ENCODE peak calls at places on chromosome 15, in four cellular contexts. G, C, Q and P are unnamed samples.

GRCh38 chr15:99755692-99756409 is 22.6 kb upstream of the LYSMD4 start:
- DNase-seq in G (peak), Q (peak), C (peak), P (peak)

GRCh38 chr15:56989411-56989924 is 71.0 kb downstream of the TCF12 start:
- DNase-seq in G (no peak), C (no peak), Q (peak), P (no peak)

GRCh38 chr15:21261396-21261964 is 178.8 kb downstream of the POTEB3 start:
- DNase-seq in C (no peak), Q (no peak), G (no peak), P (no peak)

GRCh38 chr15:26260517-26261133 is 397.5 kb upstream of the ATP10A start:
- DNase-seq in G (peak), Q (peak), C (no peak), P (peak)

GRCh38 chr15:95994418-95994817 is 336.1 kb upstream of the NR2F2 start:
- DNase-seq in C (no peak), G (no peak), Q (no peak), P (no peak)

GRCh38 chr15:60649845-60650548 is 171.1 kb upstream of the ICE2 start:
- DNase-seq in C (no peak), Q (peak), G (no peak), P (no peak)

GRCh38 chr15:58761010-58761388 is 10.1 kb upstream of the MINDY2 start:
- DNase-seq in Q (no peak), G (no peak), C (no peak), P (no peak)

GRCh38 chr15:98943609-98944111 is 63.9 kb downstream of the PGPEP1L start:
- DNase-seq in C (no peak), Q (no peak), G (no peak), P (no peak)

GRCh38 chr15:50210462-50211264 is 28.7 kb downstream of the SLC27A2 start:
- DNase-seq in G (no peak), Q (peak), C (no peak), P (no peak)

GRCh38 chr15:33068531-33068990 is 126.0 kb downstream of the FMN1 start:
- DNase-seq in Q (peak), G (peak), C (no peak), P (no peak)

GRCh38 chr15:94526071-94526689 is 294.8 kb downstream of the MCTP2 start:
- DNase-seq in C (no peak), Q (no peak), G (no peak), P (no peak)

GRCh38 chr15:93417156-93418077 is 328.4 kb upstream of the RGMA start:
- DNase-seq in Q (no peak), G (no peak), C (no peak), P (no peak)

GRCh38 chr15:29904731-29905417 is 82.6 kb upstream of the TJP1 start:
- DNase-seq in Q (no peak), C (no peak), G (no peak), P (no peak)

GRCh38 chr15:96345560-96346389 is 15.3 kb downstream of the NR2F2 start:
- DNase-seq in C (no peak), Q (peak), G (peak), P (peak)

GRCh38 chr15:34582461-34583357 is 742 bp downstream of the GOLGA8B start:
- DNase-seq in Q (no peak), G (peak), C (no peak), P (peak)

GRCh38 chr15:101479851-101480612 is 9.5 kb downstream of the PCSK6 start:
- DNase-seq in G (no peak), C (no peak), Q (no peak), P (no peak)

GRCh38 chr15:78044407-78045155 is 32.9 kb downstream of the TBC1D2B start:
- DNase-seq in G (no peak), C (no peak), Q (no peak), P (peak)

GRCh38 chr15:33149919-33150318 is 44.6 kb downstream of the FMN1 start:
- DNase-seq in Q (no peak), G (no peak), C (no peak), P (no peak)

GRCh38 chr15:61182955-61183354 is 46.1 kb downstream of the RORA start:
- DNase-seq in C (no peak), G (no peak), Q (no peak), P (no peak)

GRCh38 chr15:68734352-68734751 is 86.3 kb downstream of the ANP32A start:
- DNase-seq in C (no peak), Q (no peak), G (no peak), P (no peak)

GRCh38 chr15:77975332-77976119 is 102.0 kb downstream of the TBC1D2B start:
- DNase-seq in G (no peak), C (no peak), Q (no peak), P (no peak)

GRCh38 chr15:100528833-100529428 is at the start of gene CERS3:
- DNase-seq in C (no peak), G (no peak), Q (no peak), P (no peak)

GRCh38 chr15:35014265-35014664 is 26.2 kb upstream of the ZNF770 start:
- DNase-seq in G (no peak), C (no peak), Q (no peak), P (no peak)

GRCh38 chr15:77944002-77944867 is 133.3 kb downstream of the TBC1D2B start:
- DNase-seq in G (no peak), Q (peak), C (no peak), P (peak)

GRCh38 chr15:58528197-58528870 is 96.5 kb downstream of the LIPC start:
- DNase-seq in Q (peak), G (peak), C (no peak), P (no peak)

GRCh38 chr15:40235201-40235890 is 3.5 kb upstream of the PAK6 start:
- DNase-seq in G (no peak), Q (no peak), C (no peak), P (no peak)

GRCh38 chr15:45307230-45307924 is 55.3 kb downstream of the SLC28A2 start:
- DNase-seq in C (no peak), Q (peak), G (no peak), P (no peak)

GRCh38 chr15:68485721-68486360 is 53.9 kb upstream of the ITGA11 start:
- DNase-seq in G (no peak), C (no peak), Q (no peak), P (no peak)

GRCh38 chr15:74293021-74293810 is 57.1 kb downstream of the CCDC33 start:
- DNase-seq in G (no peak), Q (no peak), C (no peak), P (no peak)
- TF ChIP-seq REST in G (no peak), Q (no peak), C (no peak), P (no peak)

DNA sequence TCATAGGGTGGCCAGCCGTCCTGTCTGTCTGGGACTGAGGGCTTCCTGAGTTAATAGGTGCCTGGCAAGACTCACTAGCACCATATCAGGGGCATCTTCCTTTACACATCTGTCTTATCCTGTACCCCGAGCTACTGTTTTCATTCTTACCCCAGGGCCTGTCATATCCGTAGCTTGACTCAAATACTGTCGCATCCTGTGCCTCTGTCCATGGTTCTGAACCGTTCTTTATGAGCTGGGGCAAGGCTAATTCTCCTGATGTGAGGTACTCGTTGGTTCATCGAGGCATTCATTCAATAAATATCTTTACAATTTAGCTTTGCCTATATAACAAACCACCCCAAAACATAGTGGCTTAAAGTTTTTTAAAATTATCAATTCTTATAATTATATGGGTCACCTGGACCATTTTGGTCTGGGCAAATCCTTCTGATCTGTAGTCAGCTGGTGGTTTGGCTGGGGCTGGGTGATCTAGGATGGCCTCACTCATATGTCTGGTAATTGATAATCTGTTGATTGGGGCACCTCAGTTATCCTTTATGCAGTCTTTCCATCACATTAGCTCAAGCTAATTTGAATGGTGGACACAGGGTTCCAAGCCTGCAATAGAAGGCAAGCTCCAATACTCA is 121.2 kb downstream of the TLE3 start:
- DNase-seq in Q (peak), C (no peak), G (no peak), P (peak)
- TF ChIP-seq REST in Q (peak), C (peak), G (peak), P (peak)

DNA sequence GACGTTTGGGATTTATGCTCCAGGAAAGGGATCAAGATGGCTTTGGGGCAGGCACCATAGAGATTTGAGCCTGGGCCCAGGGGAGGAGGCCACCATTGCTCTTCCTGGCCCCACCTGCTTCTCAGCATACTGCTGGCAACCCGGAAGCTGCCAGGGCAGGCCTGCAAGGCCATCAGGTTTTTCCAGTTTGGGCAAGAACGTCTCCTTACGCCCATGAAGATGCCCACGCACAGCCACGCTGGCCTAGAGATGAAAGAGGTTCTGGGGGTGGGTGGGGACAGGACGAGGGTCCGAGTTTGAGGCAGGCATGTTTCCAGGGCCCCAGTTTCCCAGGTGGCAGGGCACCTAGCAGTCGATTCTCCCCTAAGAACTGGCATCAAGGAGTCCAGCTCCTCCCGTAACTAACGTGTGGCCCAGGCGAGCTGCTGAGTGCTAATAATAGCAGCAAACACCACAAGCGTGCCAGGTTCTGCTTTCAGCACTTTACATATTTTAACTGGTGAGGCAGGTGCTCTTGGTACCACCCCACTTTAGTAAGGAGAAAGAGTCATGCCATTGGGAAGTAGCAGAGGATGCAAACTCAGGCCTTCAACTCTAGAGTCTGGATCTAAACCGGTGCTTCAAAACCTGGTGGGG is 45.8 kb downstream of the ZNF710 start:
- DNase-seq in Q (no peak), C (no peak), G (no peak), P (peak)
- TF ChIP-seq REST in Q (no peak), C (no peak), G (no peak), P (no peak)

DNA sequence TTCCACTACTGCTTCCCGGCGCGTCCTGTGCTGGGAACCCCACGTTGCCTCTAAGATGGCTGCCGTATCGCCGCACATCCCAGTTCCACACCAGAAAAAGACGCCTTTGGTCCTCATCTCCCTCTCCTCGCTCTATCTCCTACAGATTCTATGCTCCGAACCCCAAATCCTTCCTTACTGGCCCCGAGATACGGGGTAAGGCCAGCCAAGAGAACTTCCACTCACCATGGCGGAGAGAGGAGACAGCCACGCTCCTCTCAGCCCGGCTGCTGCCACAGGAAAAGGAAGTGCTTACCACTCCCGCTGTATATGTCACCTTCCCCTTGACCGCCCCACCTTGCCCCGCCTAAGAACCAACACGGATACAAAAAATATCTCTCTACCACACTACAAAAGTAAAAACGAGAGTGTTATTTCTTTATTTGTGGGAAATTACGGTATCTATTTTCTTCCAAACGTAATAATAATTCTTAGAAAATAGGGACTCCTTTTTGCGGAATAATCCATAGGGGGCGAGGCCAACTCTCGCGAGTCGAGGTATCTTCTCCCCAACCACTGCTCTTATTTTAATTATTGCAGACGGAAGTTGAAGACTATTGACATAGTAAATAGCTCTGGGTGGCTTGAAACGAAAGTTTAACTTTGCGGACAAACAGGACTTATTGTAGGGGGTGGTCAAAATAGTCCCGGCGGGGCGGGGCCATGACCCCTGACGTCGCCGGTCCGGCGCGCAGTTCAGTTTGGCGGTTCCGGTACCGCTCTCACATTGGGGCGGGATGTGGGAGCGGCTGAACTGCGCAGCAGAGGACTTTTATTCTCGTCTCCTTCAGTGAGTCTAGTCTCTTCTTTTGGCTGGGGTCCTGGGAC is at the start of the genes RPL4 and ZWILCH:
- DNase-seq in Q (peak), C (peak), G (peak), P (peak)
- TF ChIP-seq REST in Q (peak), C (peak), G (peak), P (peak)

GRCh38 chr15:75620043-75620775 is 5.3 kb downstream of the SNUPN start:
- DNase-seq in C (no peak), Q (no peak), G (no peak), P (no peak)

GRCh38 chr15:75625542-75626347 is at the start of gene SNUPN:
- DNase-seq in G (peak), C (peak), Q (peak), P (peak)

GRCh38 chr15:75620776-75621536 is 4.6 kb downstream of the SNUPN start:
- DNase-seq in C (no peak), G (no peak), Q (no peak), P (peak)

GRCh38 chr15:75616766-75617165 is 8.8 kb downstream of the SNUPN start:
- DNase-seq in C (no peak), Q (no peak), G (no peak), P (no peak)

DNA sequence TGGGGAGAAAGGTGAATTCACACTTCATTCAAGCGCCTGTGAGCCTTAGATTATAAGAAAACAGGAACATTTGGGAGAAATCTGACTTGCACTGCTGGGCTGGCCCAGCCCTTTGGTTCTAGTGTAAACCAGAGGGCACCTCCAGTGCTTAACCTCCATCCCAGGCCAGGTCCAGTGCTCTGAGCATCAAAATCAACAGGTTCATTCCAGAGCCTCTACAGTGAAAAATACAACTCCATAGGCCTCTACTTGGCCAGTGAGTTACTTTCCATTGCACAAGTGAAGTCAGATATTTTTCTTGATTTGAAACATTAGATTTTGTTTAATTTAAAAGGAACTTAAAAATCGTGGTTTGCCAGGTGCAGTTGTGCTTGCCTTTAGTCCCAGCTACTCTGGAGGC is 3.0 kb downstream of the SNUPN start:
- DNase-seq in G (no peak), Q (no peak), C (no peak), P (no peak)
- TF ChIP-seq REST in G (no peak), Q (no peak), C (no peak), P (no peak)

GRCh38 chr15:89559865-89560264 is 15.4 kb upstream of the TICRR start:
- DNase-seq in Q (no peak), G (no peak), C (no peak), P (no peak)
- TF ChIP-seq REST in Q (no peak), G (no peak), C (no peak), P (no peak)

GRCh38 chr15:74841761-74842385 is 1.1 kb downstream of the ULK3 start:
- DNase-seq in Q (no peak), C (no peak), G (no peak), P (no peak)

GRCh38 chr15:74843891-74844299 is 939 bp upstream of the ULK3 start:
- DNase-seq in C (no peak), G (no peak), Q (no peak), P (no peak)

GRCh38 chr15:74840851-74841760 is 1.9 kb downstream of the ULK3 start:
- DNase-seq in G (no peak), C (no peak), Q (no peak), P (no peak)

GRCh38 chr15:74843445-74843828 is 481 bp upstream of the ULK3 start:
- DNase-seq in G (no peak), C (no peak), Q (no peak), P (no peak)

DNA sequence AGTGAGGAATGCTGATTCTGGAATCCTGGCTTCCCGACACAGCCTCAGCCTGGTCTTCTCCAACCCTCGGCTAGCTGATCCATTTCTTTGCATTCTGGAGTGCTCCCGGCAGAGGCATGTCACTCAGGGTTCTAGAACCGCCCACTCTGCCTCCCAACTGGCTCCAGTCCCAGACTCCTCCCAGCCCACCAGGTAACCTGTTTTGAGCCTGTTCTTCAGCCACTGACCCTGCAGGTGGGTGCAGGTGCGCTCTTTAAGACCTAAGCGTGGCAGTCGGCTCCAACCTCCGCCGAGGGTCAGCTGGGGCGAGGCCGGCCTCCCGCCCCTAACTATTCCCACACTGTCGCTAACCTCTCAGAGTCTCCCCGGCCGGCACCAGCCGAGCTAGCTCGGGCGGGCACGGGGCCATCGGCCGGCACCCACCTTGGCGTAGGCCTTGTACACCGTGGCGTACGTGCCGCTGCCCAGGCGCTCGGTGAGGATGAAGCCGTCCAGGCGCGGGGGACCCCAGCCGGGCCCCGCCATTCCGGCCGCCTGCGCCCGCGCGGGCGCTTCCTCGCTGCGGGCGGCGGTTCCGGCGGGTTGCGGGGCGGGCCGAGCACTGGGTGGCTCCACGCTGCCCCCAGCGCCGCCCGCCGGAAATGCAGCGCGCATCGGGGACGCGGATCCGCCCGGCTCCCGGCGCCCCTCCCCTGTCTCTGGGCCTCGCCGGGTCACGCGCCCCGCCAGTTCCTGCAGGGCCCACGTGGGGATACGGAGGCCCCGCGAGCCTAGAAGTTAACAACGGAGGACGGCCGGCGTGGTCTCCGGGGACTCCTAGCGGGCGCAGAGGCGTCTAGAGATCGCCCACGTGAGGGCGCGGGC is at the start of gene ULK3:
- DNase-seq in Q (peak), C (no peak), G (peak), P (peak)
- TF ChIP-seq REST in Q (no peak), C (no peak), G (no peak), P (no peak)